ENCODE peak calls at places on chromosomes 7 and 10, in seven cellular contexts. F is IMR-90, B is mesendoderm, N is trophoblast cell, S is H1, U is neuronal stem cell, R is mesenchymal stem cell. O is an unnamed sample.

GRCh38 chr7:139586286-139586685 is 62.8 kb downstream of the CLEC2L start:
- DNase-seq in F (no peak), B (no peak), N (no peak), S (no peak), U (no peak), R (no peak), O (no peak)

GRCh38 chr10:20195076-20195475 is 378.8 kb downstream of the PLXDC2 start:
- DNase-seq in F (no peak), B (no peak), N (no peak), S (no peak), U (no peak), R (no peak), O (no peak)

GRCh38 chr10:44309939-44310761 is 74.7 kb downstream of the CXCL12 start:
- DNase-seq in F (no peak), B (no peak), N (no peak), S (no peak), U (no peak), R (no peak), O (no peak)

GRCh38 chr7:30914611-30915601 is 3.3 kb downstream of the AQP1 start:
- DNase-seq in F (peak; percentile 33), B (peak; percentile 73), N (peak; percentile 92), S (no peak), U (no peak), R (peak; percentile 69), O (no peak)

GRCh38 chr7:30135551-30136271 is 925 bp downstream of the MTURN start:
- DNase-seq in F (peak; percentile 62), B (no peak), N (no peak), S (no peak), U (peak; percentile 44), R (peak; percentile 72), O (no peak)

GRCh38 chr7:651032-651728 is 75.3 kb upstream of the DNAAF5 start:
- DNase-seq in F (no peak), B (no peak), N (no peak), S (no peak), U (no peak), R (peak; percentile 8), O (no peak)

GRCh38 chr7:2735744-2736143 is 47.7 kb downstream of the AMZ1 start:
- DNase-seq in F (no peak), B (no peak), N (no peak), S (no peak), U (no peak), R (no peak), O (no peak)

GRCh38 chr7:158699341-158699740 is 5.3 kb downstream of the NCAPG2 start:
- DNase-seq in F (no peak), B (no peak), N (no peak), S (no peak), U (no peak), R (no peak), O (no peak)

GRCh38 chr10:8365935-8366911 is 311.7 kb downstream of the GATA3 start:
- DNase-seq in F (peak; percentile 81), B (peak; percentile 39), N (peak; percentile 99), S (peak; percentile 10), U (no peak), R (peak; percentile 81), O (no peak)

GRCh38 chr10:69716711-69717560 is 84.8 kb upstream of the COL13A1 start:
- DNase-seq in F (peak; percentile 33), B (peak; percentile 73), N (peak; percentile 49), S (peak; percentile 46), U (peak; percentile 65), R (peak; percentile 52), O (peak; percentile 78)

GRCh38 chr7:93719546-93719945 is 145.0 kb upstream of the CALCR start:
- DNase-seq in F (peak; percentile 34), B (peak; percentile 18), N (no peak), S (no peak), U (no peak), R (peak; percentile 94), O (no peak)

GRCh38 chr7:89104748-89105685 is 309.5 kb upstream of the TEX47 start:
- DNase-seq in F (no peak), B (no peak), N (no peak), S (no peak), U (no peak), R (no peak), O (no peak)

GRCh38 chr7:134811798-134812197 is 32.4 kb downstream of the CALD1 start:
- DNase-seq in F (peak; percentile 60), B (no peak), N (no peak), S (no peak), U (no peak), R (peak; percentile 69), O (no peak)

GRCh38 chr10:18650618-18651017 is 769 bp downstream of the NSUN6 start:
- DNase-seq in F (no peak), B (no peak), N (no peak), S (no peak), U (no peak), R (no peak), O (no peak)

GRCh38 chr7:151893405-151893923 is 16.5 kb upstream of the PRKAG2 start:
- DNase-seq in F (no peak), B (no peak), N (no peak), S (no peak), U (no peak), R (no peak), O (no peak)

DNA sequence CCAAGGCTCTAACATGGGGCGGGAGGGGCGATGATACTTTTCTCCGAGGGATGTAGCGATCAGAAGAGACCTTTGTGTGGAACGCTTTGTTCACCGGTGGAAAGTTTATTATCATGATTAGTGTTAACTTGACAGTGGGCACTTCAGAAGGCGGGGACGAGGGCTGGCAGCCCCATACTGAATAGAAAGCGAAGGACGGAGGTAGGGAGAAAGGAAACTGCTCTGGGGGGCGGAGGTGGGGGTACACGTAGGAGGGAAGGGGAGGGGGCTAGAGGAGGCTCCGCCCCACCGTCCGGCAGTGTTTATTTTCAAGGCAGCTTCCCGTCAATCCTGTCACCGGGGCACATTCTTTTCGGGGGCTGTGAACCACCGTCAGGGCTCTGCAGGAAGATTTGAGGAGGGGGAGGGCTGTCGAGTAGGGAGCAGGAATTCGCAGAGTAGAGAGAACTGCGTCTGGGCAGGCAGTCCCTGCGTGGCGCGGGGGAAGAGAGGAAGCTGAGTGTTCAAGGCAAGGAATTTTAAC is 9.4 kb upstream of the NKX2-3 start:
- DNase-seq in F (no peak), B (peak; percentile 88), N (no peak), S (no peak), U (no peak), R (peak; percentile 84), O (peak; percentile 81)
- H2BK120ac ChIP-seq in F (no peak overlapping the region), B (no peak overlapping the region), N (peak overlapping the region; percentile 82), S (no peak overlapping the region), U (no peak overlapping the region), R (peak overlapping the region; percentile 89), O (no peak overlapping the region)

GRCh38 chr7:27148776-27149641 is 1.4 kb upstream of the HOXA6 start:
- DNase-seq in F (no peak), B (no peak), N (no peak), S (no peak), U (no peak), R (peak; percentile 17), O (no peak)
- H2BK120ac ChIP-seq in F (peak overlapping the region; percentile 72), B (no peak overlapping the region), N (no peak overlapping the region), S (no peak overlapping the region), U (no peak overlapping the region), R (no peak overlapping the region), O (no peak overlapping the region)

GRCh38 chr7:82274681-82275080 is 168.9 kb downstream of the CACNA2D1 start:
- DNase-seq in F (no peak), B (no peak), N (no peak), S (no peak), U (no peak), R (no peak), O (no peak)
- H2BK120ac ChIP-seq in F (no peak overlapping the region), B (no peak overlapping the region), N (no peak overlapping the region), S (no peak overlapping the region), U (no peak overlapping the region), R (no peak overlapping the region), O (no peak overlapping the region)

GRCh38 chr7:40965016-40965415 is 737.9 kb downstream of the INHBA start:
- DNase-seq in F (no peak), B (no peak), N (no peak), S (no peak), U (no peak), R (no peak), O (no peak)

GRCh38 chr7:40965745-40966144 is 737.1 kb downstream of the INHBA start:
- DNase-seq in F (no peak), B (no peak), N (no peak), S (no peak), U (no peak), R (no peak), O (no peak)

GRCh38 chr7:40964610-40965009 is 738.3 kb downstream of the INHBA start:
- DNase-seq in F (no peak), B (no peak), N (no peak), S (no peak), U (no peak), R (no peak), O (no peak)

DNA sequence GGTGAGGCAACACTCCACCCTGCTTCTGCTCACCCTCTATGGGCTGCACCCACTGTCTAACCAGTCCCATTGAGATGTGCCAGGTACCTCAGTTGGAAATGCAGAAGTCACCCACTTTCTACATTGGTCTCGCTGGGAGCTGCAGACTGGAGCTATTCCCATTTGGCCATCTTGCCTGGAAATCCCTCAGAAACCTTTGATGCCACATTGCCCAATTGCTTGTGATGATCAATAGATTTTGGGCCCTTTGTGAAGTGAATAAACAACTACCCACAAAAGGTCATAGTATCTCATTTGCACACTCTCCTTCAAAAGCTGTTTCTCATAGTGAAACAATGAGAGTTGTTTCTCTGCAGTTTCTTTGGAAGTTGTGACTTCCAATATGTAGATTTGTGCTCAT is 742.9 kb downstream of the INHBA start:
- DNase-seq in F (no peak), B (no peak), N (no peak), S (no peak), U (no peak), R (no peak), O (no peak)
- H2BK120ac ChIP-seq in F (no peak overlapping the region), B (no peak overlapping the region), N (no peak overlapping the region), S (no peak overlapping the region), U (no peak overlapping the region), R (no peak overlapping the region), O (no peak overlapping the region)

GRCh38 chr10:122402548-122403131 is 28.1 kb downstream of the PLEKHA1 start:
- DNase-seq in F (no peak), B (no peak), N (no peak), S (no peak), U (no peak), R (no peak), O (no peak)
- H2BK120ac ChIP-seq in F (no peak overlapping the region), B (no peak overlapping the region), N (no peak overlapping the region), S (no peak overlapping the region), U (no peak overlapping the region), R (no peak overlapping the region), O (no peak overlapping the region)

GRCh38 chr7:50725774-50726173 is 56.9 kb downstream of the GRB10 start:
- DNase-seq in F (no peak), B (no peak), N (no peak), S (no peak), U (no peak), R (no peak), O (no peak)
- H2BK120ac ChIP-seq in F (no peak overlapping the region), B (no peak overlapping the region), N (no peak overlapping the region), S (no peak overlapping the region), U (no peak overlapping the region), R (no peak overlapping the region), O (no peak overlapping the region)

DNA sequence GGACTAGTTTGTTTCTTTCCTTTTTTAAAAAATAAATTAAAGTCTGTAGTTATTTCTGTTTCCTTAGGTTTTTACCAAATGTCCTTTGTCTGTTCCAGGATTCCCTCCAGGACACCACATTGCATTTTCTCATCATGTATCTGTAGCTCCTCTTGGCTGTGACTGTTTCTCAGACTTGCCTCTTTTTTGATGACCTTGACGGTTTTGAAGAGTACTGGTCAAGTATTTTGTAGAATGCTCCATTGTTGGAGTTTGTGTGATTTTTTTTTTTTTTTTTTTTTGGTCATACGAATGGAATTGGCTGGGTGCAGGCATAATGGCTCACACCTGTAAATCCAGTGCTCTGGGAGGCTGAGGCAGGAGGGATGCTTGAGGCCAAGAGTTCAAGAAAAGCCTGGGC is 127.1 kb upstream of the BMPER start:
- DNase-seq in F (no peak), B (no peak), N (no peak), S (no peak), U (no peak), R (no peak), O (no peak)
- H2BK120ac ChIP-seq in F (no peak overlapping the region), B (no peak overlapping the region), N (no peak overlapping the region), S (no peak overlapping the region), U (no peak overlapping the region), R (no peak overlapping the region), O (no peak overlapping the region)

O was measured in H9.